ENCODE peak calls at places on chromosomes 11 and 22, in seven cellular contexts. E, V, G, T, I, J and L are unnamed samples.

GRCh38 chr11:111586305-111586915 is 15.8 kb upstream of the SIK2 start:
- DNase-seq in E (peak; percentile 75), V (peak; percentile 51), G (no peak), T (no peak), I (no peak), J (no peak), L (no peak)

GRCh38 chr11:6259638-6260019 is at the start of gene CCKBR:
- DNase-seq in E (no peak), V (no peak), G (no peak), T (no peak), I (no peak), J (peak; percentile 64), L (no peak)

GRCh38 chr11:23336961-23337360 is 476.7 kb upstream of the CCDC179 start:
- DNase-seq in E (peak; percentile 2), V (no peak), G (no peak), T (no peak), I (no peak), J (no peak), L (no peak)

GRCh38 chr11:82786001-82786400 is 52.3 kb upstream of the FAM181B start:
- DNase-seq in E (no peak), V (no peak), G (no peak), T (no peak), I (no peak), J (no peak), L (no peak)

GRCh38 chr11:77361184-77361583 is 59.7 kb upstream of the GDPD4 start:
- DNase-seq in E (peak; percentile 43), V (no peak), G (no peak), T (no peak), I (no peak), J (no peak), L (no peak)

GRCh38 chr11:58222730-58223129 is 6.0 kb downstream of the OR10Q1 start:
- DNase-seq in E (peak; percentile 56), V (peak; percentile 70), G (no peak), T (no peak), I (no peak), J (no peak), L (no peak)

GRCh38 chr22:37328017-37328416 is 45.7 kb downstream of the CYTH4 start:
- DNase-seq in E (peak; percentile 91), V (peak; percentile 84), G (no peak), T (no peak), I (no peak), J (no peak), L (no peak)

GRCh38 chr11:123479048-123479837 is 49.2 kb downstream of the GRAMD1B start:
- DNase-seq in E (no peak), V (no peak), G (no peak), T (no peak), I (no peak), J (no peak), L (no peak)

GRCh38 chr11:8732748-8733241 is 50.2 kb downstream of the RPL27A start:
- DNase-seq in E (peak; percentile 91), V (no peak), G (no peak), T (no peak), I (peak; percentile 82), J (peak; percentile 89), L (peak; percentile 81)

GRCh38 chr22:46084943-46085830 is 65.1 kb upstream of the PPARA start:
- DNase-seq in E (peak; percentile 97), V (no peak), G (peak; percentile 94), T (no peak), I (peak; percentile 92), J (peak; percentile 95), L (peak; percentile 92)

GRCh38 chr11:100876826-100877545 is 189.9 kb downstream of the ARHGAP42 start:
- DNase-seq in E (peak; percentile 94), V (peak; percentile 87), G (no peak), T (no peak), I (no peak), J (no peak), L (no peak)

GRCh38 chr11:72584933-72585597 is 89.2 kb downstream of the PDE2A start:
- DNase-seq in E (no peak), V (no peak), G (no peak), T (no peak), I (no peak), J (peak; percentile 57), L (no peak)

GRCh38 chr11:121479839-121480238 is 27.1 kb upstream of the SORL1-AS1 start:
- DNase-seq in E (no peak), V (no peak), G (no peak), T (no peak), I (no peak), J (no peak), L (no peak)

GRCh38 chr22:42356547-42356946 is 75.7 kb downstream of the NFAM1 start:
- DNase-seq in E (no peak), V (no peak), G (no peak), T (no peak), I (no peak), J (no peak), L (no peak)

GRCh38 chr11:16959528-16960100 is 54.6 kb downstream of the PLEKHA7 start:
- DNase-seq in E (no peak), V (no peak), G (no peak), T (no peak), I (no peak), J (no peak), L (no peak)

GRCh38 chr11:88494857-88495256 is 157.3 kb upstream of the CTSC start:
- DNase-seq in E (no peak), V (no peak), G (no peak), T (no peak), I (no peak), J (no peak), L (no peak)

GRCh38 chr11:128582496-128583366 is 4.6 kb downstream of the ETS1 start:
- DNase-seq in E (peak; percentile 97), V (peak; percentile 70), G (no peak), T (peak; percentile 15), I (peak; percentile 27), J (peak; percentile 59), L (no peak)

GRCh38 chr11:48307760-48308386 is 1.9 kb downstream of the OR4S1 start:
- DNase-seq in E (peak; percentile 69), V (no peak), G (no peak), T (peak; percentile 35), I (peak; percentile 16), J (no peak), L (peak; percentile 47)

GRCh38 chr11:77842451-77843121 is 21.6 kb downstream of the AAMDC start:
- DNase-seq in E (peak; percentile 44), V (no peak), G (no peak), T (no peak), I (no peak), J (no peak), L (no peak)

GRCh38 chr22:35230839-35231584 is 26.3 kb upstream of the HMGXB4 start:
- DNase-seq in E (no peak), V (no peak), G (no peak), T (no peak), I (no peak), J (no peak), L (no peak)

GRCh38 chr11:8333431-8334401 is 70.0 kb upstream of the LMO1 start:
- DNase-seq in E (peak; percentile 42), V (no peak), G (no peak), T (peak; percentile 35), I (no peak), J (no peak), L (no peak)

GRCh38 chr22:39317084-39317755 is 2.2 kb downstream of the RPL3 start:
- DNase-seq in E (peak; percentile 55), V (no peak), G (no peak), T (no peak), I (no peak), J (no peak), L (no peak)
- H3K4me1 ChIP-seq in E (peaks cover 23% of the 10 kb centered on the region), V (peaks cover 11% of the 10 kb centered on the region), G (peaks cover 46% of the 10 kb centered on the region), T (peaks cover 39% of the 10 kb centered on the region), I (peaks cover 48% of the 10 kb centered on the region), J (peaks cover 56% of the 10 kb centered on the region), L (peaks cover 47% of the 10 kb centered on the region)

GRCh38 chr11:12679471-12679870 is 5.2 kb downstream of the TEAD1 start:
- DNase-seq in E (no peak), V (no peak), G (no peak), T (no peak), I (no peak), J (no peak), L (no peak)
- H3K4me1 ChIP-seq in E (peaks cover 50% of the 10 kb centered on the region), V (peaks cover 38% of the 10 kb centered on the region), G (peaks cover 46% of the 10 kb centered on the region), T (peaks cover 64% of the 10 kb centered on the region), I (peaks cover 77% of the 10 kb centered on the region), J (peaks cover 73% of the 10 kb centered on the region), L (peaks cover 58% of the 10 kb centered on the region)

GRCh38 chr22:17988800-17989513 is 35.4 kb downstream of the MICAL3 start:
- DNase-seq in E (no peak), V (no peak), G (no peak), T (no peak), I (no peak), J (no peak), L (no peak)

GRCh38 chr22:17982572-17983141 is 41.7 kb downstream of the MICAL3 start:
- DNase-seq in E (peak; percentile 63), V (no peak), G (no peak), T (no peak), I (no peak), J (no peak), L (no peak)

GRCh38 chr22:17981497-17981896 is 42.9 kb downstream of the MICAL3 start:
- DNase-seq in E (no peak), V (no peak), G (no peak), T (no peak), I (no peak), J (no peak), L (no peak)

GRCh38 chr22:17984114-17984513 is 40.2 kb downstream of the MICAL3 start:
- DNase-seq in E (peak; percentile 36), V (no peak), G (no peak), T (no peak), I (no peak), J (no peak), L (no peak)

GRCh38 chr22:17985606-17986005 is 38.8 kb downstream of the MICAL3 start:
- DNase-seq in E (no peak), V (no peak), G (no peak), T (no peak), I (no peak), J (no peak), L (no peak)
- H3K4me1 ChIP-seq in E (peaks cover 26% of the 10 kb centered on the region), V (peaks cover 28% of the 10 kb centered on the region), G (peaks cover 4% of the 10 kb centered on the region), T (peaks cover 56% of the 10 kb centered on the region), I (peaks cover 17% of the 10 kb centered on the region), J (peaks cover 55% of the 10 kb centered on the region), L (no peaks in the 10 kb centered on the region)

GRCh38 chr11:70155386-70155785 is 47.7 kb upstream of the FADD start:
- DNase-seq in E (no peak), V (peak; percentile 26), G (no peak), T (no peak), I (no peak), J (no peak), L (no peak)
- H3K4me1 ChIP-seq in E (peaks cover 10% of the 10 kb centered on the region), V (peaks cover 22% of the 10 kb centered on the region), G (peaks cover 37% of the 10 kb centered on the region), T (peaks cover 21% of the 10 kb centered on the region), I (no peaks in the 10 kb centered on the region), J (no peaks in the 10 kb centered on the region), L (no peaks in the 10 kb centered on the region)

DNA sequence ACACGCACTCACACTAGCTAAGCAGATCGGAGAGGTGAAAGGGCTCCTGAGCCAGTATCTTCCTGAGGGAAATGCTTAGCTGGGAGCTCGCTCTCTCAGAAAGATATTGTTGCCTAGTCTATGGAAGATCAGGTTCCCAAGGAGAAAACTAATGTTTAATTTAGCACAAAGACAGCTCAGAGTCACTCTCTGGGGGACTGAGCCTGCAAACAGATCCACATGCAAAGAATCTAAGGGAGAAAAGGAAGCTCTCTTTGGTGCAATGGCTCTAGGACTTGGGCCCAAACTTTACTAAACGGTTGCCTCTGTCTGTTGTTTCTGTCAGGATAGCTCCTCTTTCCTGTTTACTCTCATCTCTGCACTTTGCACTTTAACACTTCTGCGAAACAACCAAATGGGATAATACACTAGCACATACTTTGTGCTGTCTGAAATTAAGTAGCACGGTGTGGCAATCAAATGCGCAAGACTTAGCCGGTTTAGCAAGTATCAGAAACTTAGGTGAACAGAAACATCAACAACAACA is 10.7 kb downstream of the MAML2 start:
- DNase-seq in E (peak; percentile 30), V (no peak), G (no peak), T (no peak), I (no peak), J (no peak), L (no peak)
- H3K4me1 ChIP-seq in E (peaks cover 64% of the 10 kb centered on the region), V (peaks cover 19% of the 10 kb centered on the region), G (peaks cover 58% of the 10 kb centered on the region), T (peaks cover 36% of the 10 kb centered on the region), I (no peaks in the 10 kb centered on the region), J (peaks cover 30% of the 10 kb centered on the region), L (peaks cover 2% of the 10 kb centered on the region)